ENCODE peak calls at places on chromosomes 12 and 14, in seven cellular contexts. B, C, L, S, Z, E and O are unnamed samples.

GRCh38 chr14:51327376-51327775 is 87.3 kb downstream of the TMX1 start:
- DNase-seq in C (no peak), Z (no peak), L (no peak), S (no peak), B (no peak), E (peak; percentile 36), O (no peak)

GRCh38 chr14:29805415-29806123 is 122.1 kb downstream of the PRKD1 start:
- DNase-seq in E (peak; percentile 52), Z (no peak), S (no peak), B (peak; percentile 58), C (peak; percentile 73), L (peak; percentile 92), O (peak; percentile 98)

GRCh38 chr14:89366580-89367448 is 50.2 kb downstream of the FOXN3 start:
- DNase-seq in S (no peak), L (no peak), B (no peak), Z (no peak), C (no peak), E (no peak), O (no peak)

GRCh38 chr14:78157855-78158436 is 12.2 kb upstream of the NRXN3 start:
- DNase-seq in L (peak; percentile 51), B (no peak), S (no peak), E (no peak), Z (no peak), C (no peak), O (peak; percentile 3)

GRCh38 chr12:106157802-106158201 is 19.0 kb upstream of the NUAK1 start:
- DNase-seq in E (no peak), C (no peak), B (no peak), L (no peak), Z (no peak), S (no peak), O (no peak)

GRCh38 chr14:51331651-51332367 is 91.8 kb downstream of the TMX1 start:
- DNase-seq in B (no peak), S (no peak), C (no peak), Z (no peak), E (no peak), L (no peak), O (peak; percentile 59)

GRCh38 chr12:122944588-122944987 is 21.7 kb downstream of the ABCB9 start:
- DNase-seq in B (no peak), Z (no peak), S (no peak), E (peak; percentile 97), C (peak; percentile 35), L (no peak), O (no peak)

GRCh38 chr14:64137657-64138290 is 156.4 kb downstream of the ESR2 start:
- DNase-seq in Z (no peak), S (no peak), B (no peak), E (no peak), L (peak; percentile 32), C (no peak), O (no peak)